ENCODE peak calls at places on chromosomes 12 and 14, in eight cellular contexts. U is tibial artery, Y is upper lobe of right lung, B is hepatocyte, H is Peyer's patch, L is GM12878, Q is prostate gland, S is HCT116. V is an unnamed sample.

GRCh38 chr12:47636908-47637780 is 68.7 kb downstream of the RPAP3 start:
- DNase-seq in H (no peak), S (peak), U (no peak), L (no peak), Y (peak), Q (no peak), B (peak), V (no peak)

GRCh38 chr14:27927519-27927918 is 839.1 kb upstream of the FOXG1 start:
- DNase-seq in S (no peak), Y (no peak), U (no peak), B (no peak), L (no peak), H (no peak), Q (no peak), V (no peak)

GRCh38 chr14:92470215-92470614 is 43.4 kb upstream of the RIN3 start:
- DNase-seq in Q (no peak), Y (no peak), U (no peak), H (no peak), B (no peak), L (no peak), S (no peak), V (no peak)

GRCh38 chr14:29721586-29721985 is 206.1 kb downstream of the PRKD1 start:
- DNase-seq in U (no peak), B (no peak), Y (no peak), H (no peak), L (no peak), S (no peak), Q (no peak), V (no peak)

GRCh38 chr12:25694072-25694471 is 141.0 kb upstream of the LMNTD1 start:
- DNase-seq in H (no peak), Y (no peak), U (no peak), L (no peak), S (no peak), B (peak), Q (no peak), V (no peak)

GRCh38 chr12:48041591-48042423 is 37.5 kb upstream of the COL2A1 start:
- DNase-seq in U (no peak), B (no peak), S (no peak), L (no peak), Y (no peak), H (no peak), Q (no peak), V (no peak)

GRCh38 chr14:41605550-41606248 is 977 bp upstream of the LRFN5 start:
- DNase-seq in H (no peak), U (no peak), B (peak), Y (no peak), L (no peak), Q (no peak), S (no peak), V (no peak)

GRCh38 chr12:103401421-103401820 is 94.3 kb downstream of the C12orf42 start:
- DNase-seq in H (no peak), Q (no peak), L (no peak), S (peak), U (no peak), Y (no peak), B (peak), V (no peak)

GRCh38 chr12:30945443-30946164 is 19.1 kb downstream of the TSPAN11 start:
- DNase-seq in S (no peak), Y (no peak), H (no peak), U (no peak), B (no peak), L (no peak), Q (no peak), V (no peak)

GRCh38 chr12:47903927-47904646 is 707 bp downstream of the VDR start:
- DNase-seq in H (peak), L (no peak), U (peak), Y (peak), S (peak), Q (peak), B (peak), V (no peak)

GRCh38 chr12:80857311-80857710 is 80.4 kb downstream of the LIN7A start:
- DNase-seq in H (no peak), Y (no peak), Q (no peak), L (no peak), B (no peak), U (no peak), S (no peak), V (no peak)

GRCh38 chr12:22709292-22709691 is 84.3 kb downstream of the ETNK1 start:
- DNase-seq in Q (no peak), Y (no peak), U (no peak), H (no peak), B (peak), S (peak), L (peak), V (no peak)

GRCh38 chr14:36600431-36600830 is 18.0 kb upstream of the NKX2-8 start:
- DNase-seq in H (no peak), L (no peak), B (no peak), S (no peak), U (no peak), Q (no peak), Y (no peak), V (no peak)

GRCh38 chr12:28457785-28458184 is 267.5 kb downstream of the CCDC91 start:
- DNase-seq in Y (no peak), U (no peak), Q (no peak), L (no peak), B (no peak), H (no peak), S (no peak), V (no peak)

GRCh38 chr12:65826513-65827171 is 2.4 kb downstream of the HMGA2 start:
- DNase-seq in S (no peak), U (no peak), H (no peak), B (no peak), Y (no peak), L (no peak), Q (no peak), V (no peak)

GRCh38 chr12:131894313-131894860 is at the start of gene ULK1:
- DNase-seq in S (peak), B (peak), Y (peak), Q (peak), L (peak), U (peak), H (peak), V (peak)

GRCh38 chr14:68576031-68576430 is 216.8 kb downstream of the ZFP36L1 start:
- DNase-seq in Y (no peak), Q (no peak), B (no peak), S (no peak), L (no peak), U (peak), H (no peak), V (no peak)

GRCh38 chr14:93231129-93231979 is 24.3 kb downstream of the UBR7 start:
- DNase-seq in B (no peak), S (no peak), Q (no peak), H (no peak), U (no peak), Y (peak), L (no peak), V (no peak)

GRCh38 chr12:25830456-25830855 is 128.0 kb upstream of the RASSF8 start:
- DNase-seq in U (no peak), H (no peak), S (no peak), L (no peak), B (no peak), Q (no peak), Y (no peak), V (no peak)

GRCh38 chr12:57609781-57610552 is 1.3 kb upstream of the ARHGEF25 start:
- DNase-seq in L (no peak), B (no peak), S (no peak), Q (no peak), U (peak), H (no peak), Y (no peak), V (peak)

GRCh38 chr14:92897922-92898599 is 24.9 kb upstream of the CHGA start:
- DNase-seq in L (no peak), Q (no peak), Y (no peak), S (no peak), B (no peak), U (no peak), H (no peak), V (no peak)

GRCh38 chr14:71566276-71566675 is 366.0 kb upstream of the RGS6 start:
- DNase-seq in U (no peak), S (no peak), Y (no peak), Q (no peak), H (no peak), B (no peak), L (peak), V (no peak)

GRCh38 chr14:48490756-48491155 is 815.4 kb upstream of the MDGA2 start:
- DNase-seq in S (no peak), L (no peak), Q (no peak), H (no peak), B (no peak), Y (no peak), U (no peak), V (no peak)

GRCh38 chr12:93706387-93706786 is 29.2 kb downstream of the CRADD start:
- DNase-seq in L (no peak), B (no peak), S (no peak), Q (no peak), H (no peak), Y (no peak), U (no peak), V (no peak)

GRCh38 chr14:34179723-34180122 is 228.8 kb upstream of the EGLN3 start:
- DNase-seq in H (no peak), Y (no peak), S (no peak), U (no peak), Q (no peak), L (no peak), B (no peak), V (no peak)

GRCh38 chr14:101731187-101732080 is 30.1 kb upstream of the PPP2R5C start:
- DNase-seq in U (no peak), B (peak), S (peak), H (peak), Y (peak), Q (peak), L (peak), V (peak)

GRCh38 chr12:57280234-57281062 is 29.5 kb upstream of the STAC3 start:
- DNase-seq in H (peak), L (peak), B (peak), S (peak), Y (no peak), U (no peak), Q (peak), V (no peak)

GRCh38 chr12:80413462-80413861 is 30.6 kb upstream of the PTPRQ start:
- DNase-seq in Y (no peak), L (no peak), B (no peak), U (no peak), S (no peak), H (no peak), Q (no peak), V (no peak)

GRCh38 chr12:14849664-14850063 is 6.3 kb upstream of the ART4 start:
- DNase-seq in U (no peak), Y (no peak), S (no peak), B (no peak), Q (no peak), H (no peak), L (no peak), V (no peak)

GRCh38 chr12:131513606-131514005 is 197.3 kb upstream of the SFSWAP start:
- DNase-seq in Y (no peak), B (peak), Q (no peak), H (no peak), S (no peak), L (no peak), U (no peak), V (no peak)

GRCh38 chr14:96764012-96764411 is 33.2 kb upstream of the VRK1 start:
- DNase-seq in H (no peak), B (no peak), L (no peak), Q (no peak), S (no peak), U (no peak), Y (no peak), V (no peak)

GRCh38 chr14:77105554-77105953 is 7.5 kb downstream of the CIPC start:
- DNase-seq in U (no peak), S (no peak), Q (no peak), H (no peak), L (no peak), B (no peak), Y (no peak), V (no peak)
- H3K4me3 ChIP-seq in U (no peak), S (no peak), Q (no peak), H (no peak), L (no peak), B (no peak), Y (no peak), V (no peak)

GRCh38 chr14:103100281-103101121 is 6.0 kb downstream of the EXOC3L4 start:
- DNase-seq in Y (no peak), H (no peak), Q (no peak), U (no peak), S (no peak), L (no peak), B (no peak), V (no peak)
- H3K27ac ChIP-seq in Y (no peak), H (no peak), Q (no peak), U (no peak), S (no peak), L (no peak), B (peak), V (no peak)

GRCh38 chr12:19042196-19042595 is 87.3 kb upstream of the PLEKHA5 start:
- DNase-seq in U (no peak), Y (no peak), L (no peak), B (no peak), S (no peak), H (no peak), Q (no peak), V (no peak)
- TF ChIP-seq CTCF in U (no peak), Y (no peak), L (no peak), B (no peak), S (no peak), H (no peak), Q (no peak), V (no peak)

DNA sequence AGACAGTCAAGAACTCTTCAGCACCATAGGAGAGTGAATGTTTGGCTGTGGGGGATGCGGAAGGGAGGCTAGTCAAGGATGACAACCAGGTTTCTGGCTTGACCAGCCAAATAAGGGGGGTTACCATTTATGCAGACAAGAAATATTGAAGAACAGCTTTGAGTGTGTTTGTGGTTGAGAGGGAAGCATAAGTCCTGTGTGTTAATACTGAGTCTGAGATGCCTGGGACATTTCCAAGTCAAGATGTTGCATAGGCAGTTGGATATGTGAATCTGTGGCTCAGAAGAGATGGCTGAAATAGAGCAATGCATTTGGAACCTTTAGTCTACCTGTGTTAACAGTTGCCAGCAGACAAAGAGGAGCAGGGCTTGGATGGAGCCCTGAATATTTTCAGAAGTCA is 66.1 kb downstream of the ANO6 start:
- DNase-seq in Q (no peak), Y (no peak), L (no peak), B (no peak), S (no peak), H (no peak), U (no peak), V (no peak)
- H3K4me3 ChIP-seq in Q (no peak), Y (no peak), L (no peak), B (no peak), S (no peak), H (no peak), U (no peak), V (no peak)

GRCh38 chr12:89966495-89967240 is 258.0 kb upstream of the ATP2B1 start:
- DNase-seq in Q (no peak), B (no peak), S (no peak), L (no peak), Y (no peak), U (no peak), H (no peak), V (no peak)

GRCh38 chr12:89968151-89968699 is 259.6 kb upstream of the ATP2B1 start:
- DNase-seq in B (peak), Q (no peak), L (no peak), S (no peak), H (no peak), Y (no peak), U (no peak), V (no peak)

GRCh38 chr12:89971880-89972279 is 263.2 kb upstream of the ATP2B1 start:
- DNase-seq in Y (no peak), H (no peak), Q (no peak), U (no peak), L (no peak), B (peak), S (no peak), V (no peak)

GRCh38 chr12:89969098-89969497 is 260.5 kb upstream of the ATP2B1 start:
- DNase-seq in B (peak), Q (no peak), U (no peak), H (no peak), S (no peak), Y (no peak), L (no peak), V (no peak)

GRCh38 chr12:89970646-89971192 is 262.1 kb upstream of the ATP2B1 start:
- DNase-seq in S (no peak), H (no peak), L (no peak), Y (no peak), U (no peak), B (no peak), Q (no peak), V (no peak)
- H3K27ac ChIP-seq in S (no peak), H (no peak), L (no peak), Y (no peak), U (no peak), B (no peak), Q (no peak), V (no peak)

GRCh38 chr12:113135178-113136127 is at the start of gene RASAL1:
- DNase-seq in Q (no peak), H (peak), Y (no peak), S (peak), U (no peak), L (no peak), B (peak), V (no peak)

GRCh38 chr12:113131556-113131955 is 4.0 kb downstream of the RASAL1 start:
- DNase-seq in S (no peak), L (no peak), U (no peak), B (no peak), Y (no peak), Q (no peak), H (no peak), V (no peak)

GRCh38 chr12:113130457-113131135 is 5.0 kb downstream of the RASAL1 start:
- DNase-seq in B (no peak), S (no peak), Y (no peak), Q (no peak), U (no peak), L (no peak), H (no peak), V (no peak)

GRCh38 chr12:113134521-113134951 is 1.0 kb downstream of the RASAL1 start:
- DNase-seq in U (no peak), S (no peak), Q (no peak), L (no peak), H (no peak), B (no peak), Y (no peak), V (no peak)

GRCh38 chr12:113133036-113133435 is 2.5 kb downstream of the RASAL1 start:
- DNase-seq in B (no peak), L (no peak), Y (no peak), H (no peak), U (no peak), S (no peak), Q (no peak), V (no peak)
- TF ChIP-seq CTCF in B (no peak), L (no peak), Y (no peak), H (no peak), U (no peak), S (no peak), Q (no peak), V (no peak)

GRCh38 chr14:59823190-59823589 is 47.4 kb downstream of the RTN1 start:
- DNase-seq in Q (no peak), H (no peak), S (no peak), Y (no peak), L (peak), B (no peak), U (no peak), V (no peak)

GRCh38 chr14:59816931-59817330 is 53.6 kb downstream of the RTN1 start:
- DNase-seq in S (no peak), U (no peak), L (no peak), Q (no peak), Y (no peak), H (no peak), B (no peak), V (no peak)

GRCh38 chr14:59819446-59820088 is 51.0 kb downstream of the RTN1 start:
- DNase-seq in Q (no peak), H (no peak), Y (peak), L (no peak), S (no peak), U (no peak), B (no peak), V (no peak)
- H3K4me3 ChIP-seq in Q (no peak), H (no peak), Y (no peak), L (no peak), S (no peak), U (no peak), B (no peak), V (no peak)

GRCh38 chr14:85960781-85961180 is 430.8 kb downstream of the FLRT2 start:
- DNase-seq in L (no peak), Q (no peak), U (no peak), S (no peak), Y (no peak), B (no peak), H (no peak), V (no peak)
- H3K27ac ChIP-seq in L (no peak), Q (no peak), U (no peak), S (no peak), Y (no peak), B (no peak), H (no peak), V (no peak)

GRCh38 chr12:54935235-54935951 is 49.2 kb downstream of the TESPA1 start:
- DNase-seq in U (no peak), S (peak), L (peak), Q (peak), H (no peak), B (peak), Y (no peak), V (no peak)
- TF ChIP-seq CTCF in U (no peak), S (no peak), L (no peak), Q (peak), H (no peak), B (no peak), Y (no peak), V (no peak)